ENCODE peak calls at places on chromosome 21, in seven cellular contexts. F is colonic mucosa, Q is choroid plexus epithelial cell, O is AG04450, W is IMR-90, I is RWPE1, U is body of pancreas. G is an unnamed sample.

GRCh38 chr21:18832950-18833349 is 429.4 kb upstream of the TMPRSS15 start:
- DNase-seq in F (no peak), Q (peak; percentile 77), O (no peak), W (no peak), I (peak; percentile 27), U (no peak), G (peak; percentile 74)

GRCh38 chr21:45224189-45224938 is 63.3 kb downstream of the POFUT2 start:
- DNase-seq in F (no peak), Q (peak; percentile 15), O (no peak), W (peak; percentile 52), I (no peak), U (no peak), G (no peak)

GRCh38 chr21:46294647-46295176 is 8.6 kb downstream of the YBEY start:
- DNase-seq in F (no peak), Q (peak; percentile 69), O (peak; percentile 26), W (peak; percentile 68), I (no peak), U (peak; percentile 17), G (peak; percentile 14)

GRCh38 chr21:14383596-14384210 is 757 bp upstream of the HSPA13 start:
- DNase-seq in F (no peak), Q (no peak), O (no peak), W (peak; percentile 5), I (no peak), U (no peak), G (no peak)

GRCh38 chr21:44454747-44455523 is at the start of gene LRRC3:
- DNase-seq in F (peak; percentile 89), Q (peak; percentile 80), O (no peak), W (peak; percentile 30), I (peak; percentile 95), U (peak; percentile 92), G (peak; percentile 17)

GRCh38 chr21:42997053-42997452 is 22.7 kb downstream of the PKNOX1 start:
- DNase-seq in F (peak; percentile 30), Q (peak; percentile 99), O (peak; percentile 90), W (peak; percentile 99), I (peak; percentile 58), U (peak; percentile 32), G (peak; percentile 64)

GRCh38 chr21:36104306-36105300 is 30.3 kb upstream of the CBR3 start:
- DNase-seq in F (peak; percentile 45), Q (peak; percentile 70), O (no peak), W (peak; percentile 26), I (no peak), U (peak; percentile 58), G (peak; percentile 76)

GRCh38 chr21:37564924-37565529 is 198.5 kb downstream of the DYRK1A start:
- DNase-seq in F (no peak), Q (peak; percentile 51), O (no peak), W (peak; percentile 15), I (no peak), U (peak; percentile 29), G (no peak)

DNA sequence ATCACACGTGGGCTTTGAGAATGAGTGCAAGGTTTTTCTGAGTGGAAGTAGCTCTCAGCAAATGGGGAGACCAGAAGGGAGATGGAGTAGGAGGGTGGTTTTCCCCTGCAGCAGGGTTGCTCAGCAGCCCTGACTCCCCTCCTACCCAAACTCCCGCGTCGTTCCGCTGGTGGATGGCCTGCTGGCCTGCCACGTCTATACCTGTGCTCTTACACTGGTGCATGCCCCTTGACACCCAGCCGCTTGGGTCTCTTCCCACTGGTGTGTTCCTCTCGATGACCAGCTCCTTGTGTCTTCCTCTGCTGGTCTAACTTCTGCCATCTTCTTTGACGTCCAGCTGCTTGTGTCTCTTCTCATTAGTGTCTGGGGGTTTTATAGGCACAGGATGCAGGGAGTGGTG is 1797.9 kb downstream of the NCAM2 start:
- DNase-seq in F (no peak), Q (no peak), O (no peak), W (no peak), I (no peak), U (no peak), G (no peak)
- TF ChIP-seq CTCF in F (no peak), Q (no peak), O (no peak), W (no peak), I (no peak), U (no peak), G (no peak)

GRCh38 chr21:38668501-38668900 is 137.2 kb upstream of the ETS2 start:
- DNase-seq in F (peak; percentile 66), Q (no peak), O (no peak), W (no peak), I (no peak), U (no peak), G (no peak)

GRCh38 chr21:38671716-38672115 is 134.0 kb upstream of the ETS2 start:
- DNase-seq in F (no peak), Q (peak; percentile 52), O (no peak), W (no peak), I (no peak), U (no peak), G (no peak)

GRCh38 chr21:38668067-38668466 is 137.7 kb upstream of the ETS2 start:
- DNase-seq in F (no peak), Q (no peak), O (no peak), W (no peak), I (no peak), U (no peak), G (no peak)

GRCh38 chr21:38667466-38667865 is 138.3 kb upstream of the ETS2 start:
- DNase-seq in F (no peak), Q (no peak), O (no peak), W (no peak), I (no peak), U (no peak), G (no peak)

DNA sequence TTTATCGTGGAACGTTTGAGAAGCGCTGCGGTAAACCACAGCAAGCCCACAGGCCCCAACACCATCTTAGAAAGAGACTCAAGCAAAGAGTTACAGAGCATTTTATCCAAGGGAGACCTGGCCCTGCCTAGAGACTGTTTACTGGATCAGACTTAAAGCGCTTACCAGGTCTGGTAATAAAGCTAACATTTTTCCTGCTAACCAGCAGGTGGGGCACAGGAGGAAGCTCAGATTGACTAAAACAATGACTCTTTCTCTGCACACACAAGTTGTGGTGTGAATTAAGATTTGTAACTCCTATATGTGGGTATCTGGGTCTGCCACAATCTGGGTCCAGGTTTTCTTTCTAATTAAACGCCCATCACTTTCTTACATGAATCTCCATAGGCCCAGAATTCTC is 136.5 kb upstream of the ETS2 start:
- DNase-seq in F (peak; percentile 39), Q (peak; percentile 69), O (no peak), W (peak; percentile 30), I (peak; percentile 19), U (no peak), G (peak; percentile 52)
- TF ChIP-seq CTCF in F (peak; percentile 24), Q (peak; percentile 76), O (peak; percentile 63), W (peak; percentile 34), I (peak; percentile 35), U (peak; percentile 29), G (peak; percentile 71)

GRCh38 chr21:16084776-16085364 is 355.1 kb downstream of the USP25 start:
- DNase-seq in F (no peak), Q (no peak), O (no peak), W (peak; percentile 70), I (no peak), U (peak; percentile 23), G (peak; percentile 25)

GRCh38 chr21:16079830-16080229 is 350.0 kb downstream of the USP25 start:
- DNase-seq in F (no peak), Q (peak; percentile 78), O (no peak), W (peak; percentile 81), I (no peak), U (no peak), G (peak; percentile 97)

GRCh38 chr21:16081304-16081703 is 351.5 kb downstream of the USP25 start:
- DNase-seq in F (no peak), Q (no peak), O (no peak), W (no peak), I (no peak), U (no peak), G (no peak)

GRCh38 chr21:16085436-16085835 is 355.7 kb downstream of the USP25 start:
- DNase-seq in F (no peak), Q (no peak), O (no peak), W (peak; percentile 39), I (no peak), U (no peak), G (peak; percentile 23)

GRCh38 chr21:16082038-16082816 is 352.4 kb downstream of the USP25 start:
- DNase-seq in F (no peak), Q (peak; percentile 52), O (no peak), W (peak; percentile 22), I (no peak), U (no peak), G (peak; percentile 46)
- TF ChIP-seq CTCF in F (peak; percentile 34), Q (peak; percentile 34), O (peak; percentile 39), W (peak; percentile 50), I (peak; percentile 56), U (peak; percentile 43), G (peak; percentile 15)

DNA sequence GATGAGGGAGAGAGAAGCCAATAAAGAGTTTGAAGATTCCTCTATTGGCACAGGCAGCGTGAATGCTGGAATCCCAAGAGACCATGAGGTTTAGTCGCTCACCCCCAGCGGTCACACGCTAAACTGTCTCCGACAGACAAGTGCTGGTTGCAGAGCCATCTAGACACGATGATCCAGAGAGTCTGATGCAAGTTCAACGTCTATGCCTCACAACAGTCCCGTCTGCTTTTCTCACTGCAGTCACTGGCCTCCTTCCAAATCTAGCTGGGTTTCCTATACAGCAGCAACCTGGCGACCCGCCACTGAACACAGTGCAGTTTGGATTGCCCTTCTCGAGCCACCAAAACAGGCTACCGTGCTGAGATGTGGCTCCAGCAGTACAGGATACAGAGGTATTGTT is 98.6 kb upstream of the KRTAP19-8 start:
- DNase-seq in F (no peak), Q (peak; percentile 93), O (peak; percentile 7), W (peak; percentile 74), I (no peak), U (peak; percentile 29), G (no peak)
- TF ChIP-seq CTCF in F (no peak), Q (no peak), O (no peak), W (no peak), I (no peak), U (no peak), G (no peak)